ENCODE peak calls at places on chromosome 16, in seven cellular contexts. E is heart right ventricle, I is Panc1, N is upper lobe of right lung, L is prostate gland, Z is transverse colon, U is right lobe of liver. D is an unnamed sample. For H3K9me3, the result is how much of the 10 kb centered on the place peaks cover.

GRCh38 chr16:31871510-31871909 is 2.1 kb upstream of the ZNF267 start:
- DNase-seq in U (no peak), I (no peak), E (no peak), L (no peak), N (no peak), Z (no peak), D (no peak)

GRCh38 chr16:3017806-3018506 is at the start of gene CLDN6:
- DNase-seq in L (no peak), E (no peak), I (no peak), U (no peak), Z (peak), N (no peak), D (no peak)

GRCh38 chr16:68893710-68894705 is 50.7 kb downstream of the TANGO6 start:
- DNase-seq in Z (peak), N (no peak), E (peak), L (no peak), I (no peak), U (peak), D (no peak)

GRCh38 chr16:73418746-73419145 is 370.8 kb upstream of the ZFHX3 start:
- DNase-seq in U (no peak), I (no peak), Z (no peak), L (no peak), E (no peak), N (no peak), D (no peak)

GRCh38 chr16:86575754-86576557 is 2.4 kb upstream of the FOXL1 start:
- DNase-seq in N (no peak), I (no peak), L (no peak), U (no peak), E (peak), Z (peak), D (peak)

GRCh38 chr16:56041556-56042140 is 149.6 kb upstream of the GNAO1 start:
- DNase-seq in U (peak), L (no peak), N (no peak), Z (peak), E (peak), I (no peak), D (no peak)

GRCh38 chr16:19291459-19291858 is 5.9 kb downstream of the CLEC19A start:
- DNase-seq in N (no peak), U (no peak), E (no peak), I (no peak), L (no peak), Z (no peak), D (no peak)

GRCh38 chr16:69691980-69692911 is 34.1 kb downstream of the NQO1 start:
- DNase-seq in N (no peak), L (no peak), Z (no peak), I (no peak), E (no peak), U (no peak), D (no peak)

GRCh38 chr16:29738514-29738913 is 7.3 kb downstream of the C16orf54 start:
- DNase-seq in E (no peak), U (no peak), I (no peak), L (no peak), N (no peak), Z (peak), D (no peak)

DNA sequence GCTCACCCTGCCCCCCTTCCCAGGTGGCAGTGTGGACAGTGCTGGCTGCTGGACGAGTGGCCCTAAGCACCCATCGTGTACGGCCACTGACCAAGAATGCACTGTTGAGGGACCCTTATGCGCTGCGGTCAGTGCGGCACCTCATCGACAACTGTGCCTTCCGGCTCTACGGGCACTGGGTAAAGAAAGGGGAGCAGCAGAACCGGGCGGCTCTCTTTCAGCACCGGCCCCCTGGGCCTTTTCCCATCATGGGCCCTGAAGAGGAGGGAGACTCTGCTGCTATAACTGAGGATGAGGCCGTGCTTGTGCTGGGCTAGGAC is 5.1 kb downstream of the CFAP119 start:
- DNase-seq in L (no peak), I (no peak), Z (no peak), U (no peak), E (no peak), N (no peak), D (no peak)
- H3K9me3 ChIP-seq in L (under half), I (under half), Z (under half), U (under half), E (under half), N (under half), D (under half)

GRCh38 chr16:57381791-57382534 is 9.7 kb downstream of the CX3CL1 start:
- DNase-seq in Z (no peak), N (no peak), L (no peak), I (no peak), U (no peak), E (no peak), D (no peak)

GRCh38 chr16:57382535-57383275 is 10.4 kb downstream of the CX3CL1 start:
- DNase-seq in L (no peak), E (no peak), I (no peak), N (no peak), Z (no peak), U (no peak), D (no peak)

GRCh38 chr16:57383276-57384247 is 11.3 kb downstream of the CX3CL1 start:
- DNase-seq in L (peak), E (no peak), I (no peak), U (no peak), Z (no peak), N (no peak), D (no peak)

GRCh38 chr16:57379579-57379978 is 7.3 kb downstream of the CX3CL1 start:
- DNase-seq in I (no peak), U (peak), E (no peak), N (no peak), L (no peak), Z (no peak), D (peak)

GRCh38 chr16:57380671-57381462 is 8.6 kb downstream of the CX3CL1 start:
- DNase-seq in N (no peak), E (no peak), I (no peak), U (peak), L (no peak), Z (no peak), D (no peak)
- H3K27ac ChIP-seq in N (no peak), E (peak), I (no peak), U (no peak), L (peak), Z (no peak), D (no peak)

GRCh38 chr16:64590516-64590915 is 531.3 kb downstream of the CDH11 start:
- DNase-seq in L (no peak), I (no peak), N (no peak), E (no peak), Z (no peak), U (no peak), D (no peak)
- H3K9me3 ChIP-seq in L (under half), I (under half), N (under half), E (under half), Z (under half), U (under half), D (under half)

GRCh38 chr16:89426736-89427525 is 63.4 kb downstream of the ANKRD11 start:
- DNase-seq in L (no peak), Z (no peak), I (no peak), E (no peak), N (no peak), U (no peak), D (no peak)
- H3K27ac ChIP-seq in L (no peak), Z (no peak), I (no peak), E (no peak), N (no peak), U (no peak), D (no peak)

GRCh38 chr16:79770244-79771064 is 169.9 kb upstream of the MAF start:
- DNase-seq in I (no peak), U (peak), E (peak), N (peak), Z (peak), L (peak), D (peak)

GRCh38 chr16:79772028-79772427 is 171.5 kb upstream of the MAF start:
- DNase-seq in E (no peak), Z (peak), I (no peak), L (no peak), N (no peak), U (no peak), D (no peak)

GRCh38 chr16:79767597-79768280 is 167.2 kb upstream of the MAF start:
- DNase-seq in U (peak), Z (peak), N (no peak), L (peak), E (no peak), I (no peak), D (no peak)

GRCh38 chr16:79768594-79768993 is 168.1 kb upstream of the MAF start:
- DNase-seq in N (no peak), E (no peak), U (peak), L (no peak), Z (peak), I (no peak), D (no peak)

DNA sequence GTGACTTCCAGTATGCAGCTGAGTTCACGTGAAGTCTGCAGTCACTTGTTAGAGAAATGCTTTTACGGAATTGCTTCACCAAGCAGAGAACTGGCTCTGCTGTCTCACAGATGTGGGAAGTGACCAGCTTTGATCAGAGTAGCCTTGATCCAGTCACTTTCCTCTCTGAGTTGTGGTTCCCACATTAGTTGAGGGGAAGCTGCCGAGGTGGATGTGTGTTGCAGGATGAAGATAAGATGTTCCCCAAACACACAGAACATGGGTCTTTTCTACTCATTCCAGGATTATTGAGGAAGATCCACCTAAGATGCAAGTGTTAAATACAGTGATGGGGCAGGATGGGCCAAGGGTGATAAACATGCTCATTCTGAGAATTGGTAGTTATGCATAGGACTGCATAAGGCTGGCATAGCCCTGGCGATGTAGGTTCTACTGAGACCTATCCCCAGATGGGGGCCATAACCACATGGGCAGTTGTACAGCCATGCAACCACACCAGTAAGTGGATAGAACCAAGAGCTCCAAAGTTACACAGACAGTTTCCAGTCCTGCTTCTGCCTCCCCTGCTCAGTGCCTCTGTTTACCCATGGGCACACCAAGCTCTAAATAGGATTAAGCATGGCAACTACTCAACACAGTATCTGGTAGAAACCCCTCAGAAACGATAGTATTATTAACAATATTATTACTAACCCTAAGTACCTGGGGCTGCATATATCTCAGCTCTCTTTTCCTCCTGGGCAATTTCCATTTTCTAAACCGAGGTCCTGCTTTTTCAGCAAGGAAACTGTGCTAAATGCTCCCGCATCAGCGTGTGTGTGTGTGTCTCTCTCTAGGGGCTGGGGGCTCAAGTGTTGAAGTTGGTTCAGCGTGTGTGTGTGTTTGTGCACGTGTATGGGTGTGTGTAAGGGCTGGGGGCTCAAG is 169.0 kb upstream of the MAF start:
- DNase-seq in N (no peak), U (no peak), Z (no peak), L (no peak), I (no peak), E (no peak), D (no peak)
- H3K9me3 ChIP-seq in N (under half), U (under half), Z (under half), L (under half), I (under half), E (under half), D (under half)

DNA sequence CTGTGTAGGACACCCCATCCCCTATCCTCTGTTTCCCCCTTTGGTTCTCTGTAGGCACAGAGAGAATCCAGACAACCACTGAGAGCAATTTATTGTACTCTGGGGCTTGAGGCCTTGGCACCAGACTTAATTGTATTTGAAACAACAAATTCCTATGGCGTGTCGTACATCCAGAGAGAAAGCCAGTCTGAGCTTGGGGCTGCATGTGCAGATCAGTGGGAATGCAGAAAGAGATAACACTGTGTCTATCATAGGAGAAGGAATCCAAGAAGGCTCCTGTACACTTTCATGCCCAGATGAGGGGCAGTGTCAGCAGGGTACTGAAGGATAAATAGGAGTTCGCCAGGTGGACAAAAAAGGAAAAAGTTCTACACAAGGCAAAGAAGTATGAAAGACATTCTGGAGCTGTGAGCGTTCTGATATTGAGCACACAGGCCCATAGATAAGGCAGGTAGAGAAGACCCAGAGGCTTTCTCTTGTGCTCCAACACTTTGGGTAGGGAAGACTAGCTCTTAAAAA is 22.0 kb upstream of the IL4R start:
- DNase-seq in N (no peak), I (no peak), Z (no peak), E (no peak), L (no peak), U (peak), D (no peak)
- H3K27ac ChIP-seq in N (no peak), I (no peak), Z (no peak), E (no peak), L (no peak), U (no peak), D (no peak)

GRCh38 chr16:35797811-35798210 is 2338.4 kb downstream of the TP53TG3F start:
- DNase-seq in U (no peak), Z (no peak), I (no peak), N (no peak), E (no peak), L (no peak), D (no peak)
- H3K9me3 ChIP-seq in U (under half), Z (under half), I (under half), N (under half), E (under half), L (under half), D (under half)